ENCODE peak calls at places on chromosomes 12 and 14, in five cellular contexts. F is heart left ventricle, E is esophagus squamous epithelium, B is sigmoid colon, R is IMR-90. Y is an unnamed sample.

GRCh38 chr12:71159260-71159659 is 1.5 kb upstream of the TSPAN8 start:
- DNase-seq in F (no peak), E (no peak), B (no peak), R (no peak), Y (no peak)

GRCh38 chr14:45150386-45150890 is 14.7 kb downstream of the FANCM start:
- DNase-seq in F (no peak), E (no peak), B (no peak), R (no peak), Y (no peak)

GRCh38 chr12:124733086-124733485 is 130.6 kb downstream of the SCARB1 start:
- DNase-seq in F (peak), E (no peak), B (no peak), R (no peak), Y (no peak)

GRCh38 chr12:109740694-109741245 is 27.1 kb downstream of the FAM222A start:
- DNase-seq in F (peak), E (no peak), B (peak), R (no peak), Y (peak)

GRCh38 chr12:34346372-34347034 is 324.2 kb downstream of the ALG10 start:
- DNase-seq in F (no peak), E (no peak), B (no peak), R (no peak), Y (no peak)

GRCh38 chr12:46224401-46224800 is 44.4 kb downstream of the SLC38A1 start:
- DNase-seq in F (peak), E (no peak), B (peak), R (peak), Y (peak)

GRCh38 chr14:55103005-55103640 is 25.9 kb upstream of the LGALS3 start:
- DNase-seq in F (peak), E (peak), B (peak), R (peak), Y (peak)

GRCh38 chr12:132432721-132433577 is 57.0 kb upstream of the FBRSL1 start:
- DNase-seq in F (peak), E (no peak), B (no peak), R (peak), Y (no peak)

GRCh38 chr14:94360945-94361565 is 27.3 kb downstream of the SERPINA1 start:
- DNase-seq in F (no peak), E (no peak), B (no peak), R (no peak), Y (no peak)

GRCh38 chr14:76352639-76353281 is 23.2 kb upstream of the ESRRB start:
- DNase-seq in F (peak), E (no peak), B (no peak), R (peak), Y (no peak)

GRCh38 chr14:63910593-63911363 is 58.0 kb downstream of the SYNE2 start:
- DNase-seq in F (no peak), E (no peak), B (no peak), R (peak), Y (no peak)

GRCh38 chr14:105398726-105399440 is 545 bp downstream of the TEX22 start:
- DNase-seq in F (no peak), E (no peak), B (no peak), R (peak), Y (no peak)

GRCh38 chr12:57129311-57130288 is 1.3 kb downstream of the LRP1 start:
- DNase-seq in F (peak), E (no peak), B (peak), R (no peak), Y (peak)

GRCh38 chr12:3313655-3314305 is 177.2 kb upstream of the PRMT8 start:
- DNase-seq in F (peak), E (no peak), B (no peak), R (peak), Y (no peak)

GRCh38 chr14:104086661-104087461 is 1.4 kb downstream of the ASPG start:
- DNase-seq in F (peak), E (no peak), B (no peak), R (no peak), Y (no peak)

GRCh38 chr14:45332360-45332988 is 79.5 kb upstream of the MIS18BP1 start:
- DNase-seq in F (no peak), E (no peak), B (no peak), R (no peak), Y (no peak)

DNA sequence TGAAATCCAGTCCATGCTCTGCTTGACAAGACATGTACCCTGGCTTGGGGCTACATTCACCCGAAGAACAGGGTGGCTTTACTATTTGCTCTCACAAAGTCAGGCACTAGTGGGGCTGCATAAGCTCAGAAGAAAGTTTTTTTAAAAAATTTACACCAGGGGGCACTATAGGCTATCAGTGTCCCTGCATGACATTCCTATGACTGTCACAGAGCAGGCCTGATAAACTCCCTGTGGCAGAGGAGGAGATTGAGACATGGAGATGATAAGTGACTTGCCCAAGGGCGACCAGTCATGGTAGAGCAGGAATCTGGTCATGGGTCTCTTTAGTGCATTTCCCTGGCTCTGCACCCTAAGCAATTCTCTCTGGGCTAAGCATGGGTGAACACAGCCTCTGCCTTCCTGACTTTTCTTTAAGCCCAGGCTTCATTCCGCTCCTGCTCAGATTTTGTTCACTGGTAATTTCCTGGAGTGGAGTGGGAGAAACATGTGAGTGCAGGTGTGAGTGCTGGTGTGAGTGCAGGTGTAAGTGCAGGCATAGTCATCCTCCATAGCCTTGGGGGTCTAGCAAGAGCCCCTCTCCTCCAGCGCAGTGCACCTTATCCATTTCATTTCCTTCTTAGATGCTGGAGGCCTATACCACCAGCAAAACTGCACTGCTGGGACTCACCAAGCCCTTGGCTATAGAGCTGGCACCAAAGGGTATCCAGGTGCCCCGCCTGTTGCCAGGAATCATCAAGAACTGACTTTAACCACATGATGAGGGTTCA is 91.6 kb downstream of the DHRS2 start:
- DNase-seq in F (no peak), E (no peak), B (no peak), R (peak), Y (no peak)
- TF ChIP-seq CTCF in F (peak), E (no peak), B (no peak), R (peak), Y (no peak)

GRCh38 chr12:12008232-12008850 is 62.4 kb upstream of the BCL2L14 start:
- DNase-seq in F (no peak), E (no peak), B (no peak), R (no peak), Y (no peak)

GRCh38 chr12:12007713-12008231 is 63.0 kb upstream of the BCL2L14 start:
- DNase-seq in F (no peak), E (no peak), B (no peak), R (no peak), Y (no peak)

GRCh38 chr12:12011880-12012260 is 58.9 kb upstream of the BCL2L14 start:
- DNase-seq in F (no peak), E (no peak), B (no peak), R (no peak), Y (no peak)

GRCh38 chr12:12008931-12009611 is 61.7 kb upstream of the BCL2L14 start:
- DNase-seq in F (no peak), E (no peak), B (no peak), R (peak), Y (no peak)

DNA sequence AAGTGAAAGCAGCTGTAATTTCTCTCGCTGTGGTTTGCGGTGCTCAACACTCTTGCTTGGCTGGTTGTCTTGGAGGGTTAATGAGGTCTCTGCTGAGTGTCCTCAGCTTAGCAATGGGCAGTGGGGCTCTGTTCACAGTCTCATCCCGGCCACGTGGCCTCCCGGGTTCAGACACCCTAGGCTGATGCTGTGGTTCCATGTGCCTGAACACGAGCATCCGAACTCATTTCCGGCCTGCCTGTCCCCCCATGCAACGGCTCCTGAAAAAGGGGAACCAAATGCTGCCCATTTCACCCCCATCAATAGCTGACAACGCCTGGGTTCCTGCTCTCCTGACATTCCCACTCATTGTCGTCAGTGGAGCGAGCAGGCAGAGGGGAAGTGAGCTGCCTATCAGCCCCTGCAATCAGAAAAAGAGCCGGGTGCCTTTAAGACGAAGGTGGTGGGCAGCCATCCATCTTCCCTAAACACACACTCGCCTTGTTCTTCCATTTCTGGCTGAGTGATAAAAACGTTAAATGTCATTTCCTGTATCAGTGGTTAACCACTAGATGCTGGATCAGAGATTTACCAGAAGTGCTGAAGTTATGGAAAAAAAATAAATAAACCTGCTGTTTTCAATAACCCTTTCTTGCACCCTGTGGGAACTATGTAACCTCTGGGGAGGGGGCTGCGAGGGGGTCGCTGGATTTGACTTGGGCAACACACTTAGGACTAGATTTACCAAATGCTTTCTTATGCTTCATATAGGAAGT is 60.3 kb upstream of the BCL2L14 start:
- DNase-seq in F (peak), E (peak), B (peak), R (peak), Y (no peak)
- TF ChIP-seq POLR2A in F (no peak), E (no peak), B (no peak), R (no peak), Y (no peak)

GRCh38 chr12:25436206-25436912 is 116.7 kb downstream of the LMNTD1 start:
- DNase-seq in F (no peak), E (no peak), B (no peak), R (peak), Y (no peak)

GRCh38 chr12:25435431-25435830 is 117.7 kb downstream of the LMNTD1 start:
- DNase-seq in F (no peak), E (no peak), B (no peak), R (no peak), Y (no peak)

GRCh38 chr12:25433581-25434325 is 119.3 kb downstream of the LMNTD1 start:
- DNase-seq in F (no peak), E (no peak), B (no peak), R (peak), Y (no peak)

GRCh38 chr12:25434493-25434892 is 118.6 kb downstream of the LMNTD1 start:
- DNase-seq in F (no peak), E (no peak), B (no peak), R (no peak), Y (no peak)

GRCh38 chr12:25438638-25439037 is 114.4 kb downstream of the LMNTD1 start:
- DNase-seq in F (no peak), E (no peak), B (no peak), R (peak), Y (no peak)
- TF ChIP-seq CTCF in F (no peak), E (no peak), B (no peak), R (no peak), Y (no peak)

DNA sequence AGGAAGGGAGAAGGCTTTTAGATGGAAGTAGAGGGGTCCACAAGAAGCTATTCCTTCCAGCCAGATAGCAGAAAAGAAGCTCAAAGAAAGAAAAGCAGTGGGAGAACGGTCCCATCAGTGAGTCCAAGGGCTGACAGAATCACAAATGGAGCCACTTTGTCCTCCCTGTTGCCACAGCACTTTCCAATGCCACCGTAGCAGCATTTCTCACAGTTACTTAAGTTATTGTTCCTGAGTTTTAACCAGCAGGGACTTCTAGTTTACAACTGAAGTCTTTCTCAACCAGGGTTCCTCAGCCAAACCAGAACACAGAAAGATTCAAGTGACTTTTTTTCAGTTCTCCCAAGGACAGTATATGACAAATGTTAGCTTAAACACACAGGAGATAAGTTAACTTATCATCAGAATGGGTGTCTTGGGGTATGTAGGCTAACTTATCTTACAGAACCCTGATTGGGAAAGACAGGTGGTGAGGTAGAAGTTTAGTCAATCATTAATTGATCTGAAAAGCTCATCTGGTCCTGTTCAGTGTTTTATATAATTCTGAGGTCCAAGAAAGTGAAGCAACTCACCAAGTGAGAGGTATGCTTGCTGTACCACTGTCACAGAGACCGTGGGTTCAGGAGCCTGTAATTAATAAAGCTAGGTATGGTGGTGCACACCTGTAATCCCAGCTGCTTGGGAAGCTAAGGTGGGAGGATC is 7.0 kb downstream of the GATC start:
- DNase-seq in F (no peak), E (no peak), B (no peak), R (no peak), Y (no peak)
- TF ChIP-seq POLR2A in F (no peak), E (no peak), B (no peak), R (no peak), Y (no peak)